ENCODE peak calls at places on chromosomes 4 and X, in seven cellular contexts. L is WTC11, M is body of pancreas, B is left lung, T is dorsolateral prefrontal cortex, C is progenitor cell of endocrine pancreas, P is fibroblast of the aortic adventitia. V is an unnamed sample.
A peak's percentile ranks its signal among the peaks of the same experiment; 100 is the strongest.

GRCh38 chr4:13893221-13893620 is 265.7 kb upstream of the BOD1L1 start:
- DNase-seq in M (no peak), L (no peak), T (no peak), P (peak; percentile 20), B (no peak), C (no peak), V (no peak)

GRCh38 chr4:141462361-141462760 is 174.0 kb upstream of the IL15 start:
- DNase-seq in M (no peak), T (no peak), B (no peak), L (no peak), P (no peak), C (no peak), V (no peak)

GRCh38 chr4:10571896-10572295 is 112.7 kb downstream of the CLNK start:
- DNase-seq in T (no peak), L (no peak), C (no peak), M (no peak), B (no peak), P (no peak), V (no peak)

GRCh38 chrX:47278684-47279083 is 45.9 kb downstream of the USP11 start:
- DNase-seq in L (no peak), M (no peak), P (peak; percentile 33), C (no peak), B (no peak), T (no peak), V (no peak)

GRCh38 chrX:45849261-45849660 is 648.6 kb upstream of the DIPK2B start:
- DNase-seq in C (no peak), B (no peak), L (no peak), P (peak; percentile 77), T (no peak), M (peak; percentile 22), V (no peak)

GRCh38 chr4:188934320-188934975 is 795.2 kb downstream of the TRIML1 start:
- DNase-seq in M (no peak), C (no peak), B (no peak), T (no peak), P (peak; percentile 4), L (no peak), V (no peak)

GRCh38 chrX:40581333-40581910 is 652 bp downstream of the ATP6AP2 start:
- DNase-seq in C (no peak), B (no peak), T (no peak), M (no peak), L (no peak), P (peak; percentile 15), V (no peak)

GRCh38 chr4:74632634-74633033 is 161.7 kb downstream of the BTC start:
- DNase-seq in P (peak; percentile 95), T (no peak), M (no peak), C (no peak), L (no peak), B (no peak), V (no peak)

GRCh38 chr4:31089815-31090214 is 369.6 kb downstream of the PCDH7 start:
- DNase-seq in B (no peak), M (peak; percentile 80), C (no peak), P (peak; percentile 42), T (no peak), L (no peak), V (no peak)

GRCh38 chr4:25020240-25020639 is 10.5 kb downstream of the LGI2 start:
- DNase-seq in L (no peak), T (no peak), M (no peak), P (peak; percentile 40), C (no peak), B (no peak), V (no peak)

GRCh38 chr4:8170341-8170740 is 11.7 kb upstream of the ABLIM2 start:
- DNase-seq in T (no peak), C (no peak), M (no peak), B (no peak), L (no peak), P (no peak), V (no peak)

GRCh38 chr4:8168232-8168631 is 9.6 kb upstream of the ABLIM2 start:
- DNase-seq in T (no peak), M (no peak), L (no peak), P (no peak), B (no peak), C (no peak), V (no peak)

GRCh38 chr4:8167815-8168214 is 9.2 kb upstream of the ABLIM2 start:
- DNase-seq in L (no peak), M (no peak), T (no peak), C (no peak), B (no peak), P (no peak), V (no peak)

GRCh38 chr4:8168832-8169598 is 10.4 kb upstream of the ABLIM2 start:
- DNase-seq in L (no peak), P (no peak), M (no peak), B (no peak), C (no peak), T (no peak), V (no peak)

DNA sequence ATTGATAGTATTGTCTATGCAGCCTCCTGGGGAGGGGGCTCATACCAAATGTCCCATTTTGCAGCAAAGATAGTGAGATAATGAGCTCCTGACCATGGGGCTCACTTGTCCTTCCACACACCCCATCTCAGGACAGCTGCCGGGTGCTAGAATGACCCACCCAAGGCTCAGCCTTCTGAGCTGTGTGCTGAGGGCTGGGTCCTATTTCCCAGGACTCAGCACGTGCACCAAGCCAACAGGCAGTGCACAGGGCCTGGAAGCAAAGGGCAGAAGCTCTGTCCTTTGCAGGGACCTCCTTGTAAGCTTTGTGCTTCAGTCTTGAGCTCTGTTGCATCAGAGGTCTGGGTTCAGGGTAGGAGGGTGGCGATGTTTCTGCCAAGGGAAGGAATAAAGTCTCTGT is 11.2 kb upstream of the ABLIM2 start:
- DNase-seq in M (no peak), B (no peak), T (no peak), C (no peak), P (no peak), L (no peak), V (no peak)
- TF ChIP-seq CTCF in M (no peak), B (no peak), T (no peak), C (no peak), P (no peak), L (no peak), V (no peak)

GRCh38 chrX:44202596-44202995 is 140.9 kb downstream of the EFHC2 start:
- DNase-seq in P (no peak), T (no peak), C (no peak), L (no peak), M (no peak), B (no peak), V (no peak)

GRCh38 chrX:44203791-44204190 is 139.7 kb downstream of the EFHC2 start:
- DNase-seq in M (no peak), T (no peak), L (no peak), B (no peak), C (no peak), P (no peak), V (no peak)
- TF ChIP-seq CTCF in M (no peak), T (no peak), L (no peak), B (no peak), C (no peak), P (no peak), V (no peak)

GRCh38 chrX:154530286-154530685 is 14.3 kb upstream of the FAM3A start:
- DNase-seq in T (no peak), L (no peak), C (no peak), M (no peak), P (no peak), B (no peak), V (no peak)

GRCh38 chrX:154531626-154532025 is 15.0 kb downstream of the G6PD start:
- DNase-seq in T (no peak), P (peak; percentile 67), C (no peak), M (no peak), L (no peak), B (no peak), V (no peak)

GRCh38 chrX:154529206-154529612 is 13.2 kb upstream of the FAM3A start:
- DNase-seq in C (no peak), T (no peak), P (peak; percentile 68), B (no peak), L (no peak), M (no peak), V (no peak)

GRCh38 chrX:154525606-154526490 is 9.8 kb upstream of the FAM3A start:
- DNase-seq in B (no peak), L (no peak), T (no peak), C (no peak), M (no peak), P (no peak), V (no peak)

DNA sequence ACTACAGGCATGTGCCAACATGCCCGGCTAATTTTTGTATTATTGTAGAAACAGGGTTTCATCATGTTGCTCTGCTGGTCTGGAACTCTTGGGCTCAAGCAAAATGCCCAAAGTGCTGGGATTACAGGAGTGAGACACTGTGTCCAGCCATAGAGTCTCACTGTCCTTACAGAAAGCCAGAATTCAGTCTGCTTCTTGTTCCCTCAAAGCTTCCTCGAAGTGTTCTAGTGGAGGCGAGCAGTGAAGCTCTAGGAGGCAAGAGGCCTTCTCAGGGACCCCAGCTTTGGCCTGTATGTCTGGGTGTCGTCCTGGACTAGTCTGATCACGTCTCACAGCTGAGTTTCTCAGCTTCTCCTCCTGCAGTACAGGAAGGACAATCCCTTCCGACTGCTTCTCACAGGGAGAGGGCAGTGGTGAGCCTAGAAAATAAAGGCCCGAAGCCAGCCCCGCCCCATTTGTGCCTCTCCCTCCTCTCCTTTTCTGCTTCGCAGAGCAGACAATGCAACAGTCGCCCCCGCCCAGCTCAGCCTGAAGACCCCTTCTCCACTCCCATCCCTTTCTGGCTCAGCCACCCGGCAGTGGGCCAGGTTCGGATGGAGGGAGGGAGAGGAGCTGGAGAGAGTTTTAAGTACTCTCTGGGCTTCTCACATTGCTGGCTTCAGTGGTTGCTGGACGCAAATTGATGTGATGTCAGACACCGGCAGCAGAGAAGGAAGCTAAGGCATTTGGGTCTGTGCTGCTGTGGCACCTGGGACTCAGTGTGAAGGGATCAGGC is 11.1 kb upstream of the FAM3A start:
- DNase-seq in L (peak; percentile 73), C (no peak), T (peak; percentile 72), P (peak; percentile 88), M (peak; percentile 79), B (peak; percentile 86), V (peak; percentile 60)
- TF ChIP-seq CTCF in L (no peak), C (peak; percentile 54), T (peak; percentile 55), P (peak; percentile 58), M (peak; percentile 39), B (peak; percentile 35), V (peak; percentile 60)

GRCh38 chr4:185464184-185464583 is 7.3 kb downstream of the CCDC110 start:
- DNase-seq in T (no peak), P (no peak), L (peak; percentile 30), B (no peak), M (no peak), C (no peak), V (no peak)
- TF ChIP-seq CTCF in T (no peak), P (no peak), L (no peak), B (no peak), M (no peak), C (no peak), V (no peak)

DNA sequence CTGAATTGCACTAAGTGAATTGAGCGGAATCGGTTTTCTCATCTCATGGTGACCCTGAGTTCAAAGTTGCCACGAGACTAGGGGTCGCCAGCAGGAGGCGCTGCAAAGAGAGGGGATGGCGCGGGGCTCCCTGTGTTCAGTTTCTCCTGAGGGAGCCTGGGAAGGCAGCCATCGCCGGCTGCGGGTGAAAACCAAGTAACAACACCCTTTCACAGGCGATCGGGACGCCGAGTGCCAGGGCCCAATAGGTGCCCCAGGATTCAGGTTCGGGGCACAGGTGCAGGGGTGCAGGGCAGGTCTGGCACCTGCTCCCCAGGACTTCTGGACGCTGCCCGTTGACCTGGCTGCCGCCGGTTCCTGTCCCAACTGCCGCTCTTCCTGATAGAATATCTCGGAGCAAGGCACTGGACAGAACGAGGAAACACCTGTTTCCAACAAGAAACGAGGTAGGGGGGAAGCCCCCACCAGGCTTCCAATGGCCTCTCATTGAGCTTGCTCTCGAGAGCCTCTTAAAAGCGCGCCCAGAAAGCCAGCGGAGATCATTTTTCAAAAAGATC is 1.1 kb upstream of the FGF16 start:
- DNase-seq in L (peak; percentile 64), T (no peak), C (peak; percentile 29), P (no peak), B (peak; percentile 37), M (peak; percentile 23), V (no peak)
- TF ChIP-seq CTCF in L (peak; percentile 46), T (peak; percentile 15), C (peak; percentile 56), P (peak; percentile 34), B (no peak), M (peak; percentile 13), V (peak; percentile 55)

V was measured in neural crest cell.